ENCODE peak calls at places on chromosomes 1 and 21, in seven cellular contexts. B is left cardiac atrium; W is stimulated activated CD8-positive, alpha-beta memory T cell treated with anti-CD3 and anti-CD28 coated beads, Interleukin-15, amount 100 ng/mL, for 24 hours; U is ACHN; K is NCI-H2171; G is RPMI7951; Y is A549. J is an unnamed sample.

GRCh38 chr1:167774710-167775109 is 52.9 kb downstream of the MPZL1 start:
- DNase-seq in B (no peak), W (no peak), U (no peak), K (no peak), G (no peak), Y (peak; percentile 5), J (peak; percentile 39)

GRCh38 chr1:197319631-197320030 is 51.6 kb downstream of the CRB1 start:
- DNase-seq in B (no peak), W (no peak), U (no peak), K (no peak), G (no peak), Y (no peak), J (no peak)

GRCh38 chr1:163106364-163106987 is 37.3 kb downstream of the RGS4 start:
- DNase-seq in B (no peak), W (no peak), U (no peak), K (no peak), G (no peak), Y (no peak), J (no peak)

GRCh38 chr1:44559361-44559760 is 114.9 kb downstream of the TMEM53 start:
- DNase-seq in B (no peak), W (no peak), U (no peak), K (no peak), G (no peak), Y (no peak), J (no peak)

GRCh38 chr21:35593000-35593502 is 467.3 kb downstream of the SETD4 start:
- DNase-seq in B (no peak), W (no peak), U (no peak), K (no peak), G (peak; percentile 25), Y (no peak), J (peak; percentile 8)

GRCh38 chr1:208235983-208236761 is 8.0 kb downstream of the PLXNA2 start:
- DNase-seq in B (peak; percentile 74), W (no peak), U (no peak), K (no peak), G (peak; percentile 84), Y (no peak), J (peak; percentile 70)

GRCh38 chr1:22143586-22144033 is 713 bp upstream of the WNT4 start:
- DNase-seq in B (no peak), W (no peak), U (no peak), K (no peak), G (no peak), Y (no peak), J (no peak)

GRCh38 chr21:46284077-46284644 is 1.2 kb downstream of the MCM3AP start:
- DNase-seq in B (no peak), W (no peak), U (no peak), K (no peak), G (no peak), Y (no peak), J (peak; percentile 70)

GRCh38 chr1:25566730-25567341 is 23.4 kb downstream of the LDLRAP1 start:
- DNase-seq in B (no peak), W (no peak), U (no peak), K (no peak), G (no peak), Y (no peak), J (no peak)

GRCh38 chr1:12553963-12554362 is 64.0 kb downstream of the DHRS3 start:
- DNase-seq in B (no peak), W (no peak), U (no peak), K (no peak), G (no peak), Y (no peak), J (no peak)

GRCh38 chr21:25300632-25301031 is 306.6 kb downstream of the MRPL39 start:
- DNase-seq in B (no peak), W (no peak), U (no peak), K (no peak), G (no peak), Y (no peak), J (no peak)

GRCh38 chr1:85349224-85349623 is 72.8 kb upstream of the BCL10 start:
- DNase-seq in B (no peak), W (no peak), U (no peak), K (no peak), G (peak; percentile 83), Y (no peak), J (no peak)

GRCh38 chr1:187409341-187409740 is 580.6 kb downstream of the PLA2G4A start:
- DNase-seq in B (no peak), W (no peak), U (no peak), K (no peak), G (no peak), Y (no peak), J (peak; percentile 1)

GRCh38 chr21:34184232-34184631 is 110.9 kb downstream of the MRPS6 start:
- DNase-seq in B (no peak), W (no peak), U (no peak), K (no peak), G (no peak), Y (no peak), J (no peak)

GRCh38 chr1:51264470-51264869 is 28.4 kb downstream of the RNF11 start:
- DNase-seq in B (no peak), W (no peak), U (peak; percentile 86), K (no peak), G (peak; percentile 95), Y (no peak), J (peak; percentile 72)

GRCh38 chr1:107139833-107140702 is 771 bp upstream of the NTNG1 start:
- DNase-seq in B (peak; percentile 21), W (no peak), U (peak; percentile 71), K (no peak), G (peak; percentile 20), Y (no peak), J (peak; percentile 32)

GRCh38 chr1:43997295-43997694 is 5.9 kb downstream of the CCDC24 start:
- DNase-seq in B (no peak), W (no peak), U (no peak), K (no peak), G (no peak), Y (no peak), J (no peak)

GRCh38 chr1:224432672-224433040 is 1.9 kb downstream of the WDR26 start:
- DNase-seq in B (no peak), W (no peak), U (no peak), K (no peak), G (no peak), Y (no peak), J (peak; percentile 41)

GRCh38 chr1:94697839-94698238 is 122.3 kb upstream of the SLC44A3 start:
- DNase-seq in B (no peak), W (no peak), U (no peak), K (no peak), G (no peak), Y (no peak), J (no peak)

GRCh38 chr1:17250601-17251000 is 1.7 kb downstream of the PADI3 start:
- DNase-seq in B (no peak), W (no peak), U (peak; percentile 92), K (no peak), G (peak; percentile 90), Y (peak; percentile 80), J (peak; percentile 28)

GRCh38 chr1:153485880-153486279 is 25.4 kb upstream of the S100A7 start:
- DNase-seq in B (no peak), W (no peak), U (no peak), K (peak; percentile 0), G (peak; percentile 39), Y (no peak), J (no peak)

J was measured in lung microvascular endothelial cell.